ENCODE peak calls at places on chromosomes 3 and 15, in seven cellular contexts. P is BE2C, B is A549, K is fibroblast of pulmonary artery, Y is astrocyte, I is endothelial cell, S is H9. F is an unnamed sample.

GRCh38 chr3:114606336-114606735 is 312.5 kb downstream of the TIGIT start:
- DNase-seq in P (no peak), S (no peak), Y (no peak), K (no peak), B (no peak), I (no peak), F (no peak)

GRCh38 chr3:112351823-112352222 is 18.9 kb downstream of the CD200 start:
- DNase-seq in S (no peak), B (no peak), Y (no peak), P (no peak), I (no peak), K (no peak), F (no peak)

GRCh38 chr3:194870394-194871110 is 184.9 kb downstream of the FAM43A start:
- DNase-seq in B (no peak), K (peak), S (no peak), P (no peak), I (no peak), Y (peak), F (no peak)

GRCh38 chr3:13839253-13839652 is 40.6 kb downstream of the WNT7A start:
- DNase-seq in I (no peak), Y (no peak), K (no peak), B (no peak), S (no peak), P (no peak), F (no peak)

GRCh38 chr15:39133201-39133600 is 447.7 kb upstream of the THBS1 start:
- DNase-seq in B (peak), S (no peak), Y (peak), I (no peak), K (peak), P (no peak), F (no peak)

GRCh38 chr15:91919014-91919534 is 65.6 kb downstream of the SLCO3A1 start:
- DNase-seq in I (no peak), P (no peak), S (no peak), B (no peak), K (no peak), Y (peak), F (no peak)

GRCh38 chr15:59313703-59314332 is 58.9 kb downstream of the MYO1E start:
- DNase-seq in K (peak), I (no peak), B (peak), P (no peak), S (no peak), Y (peak), F (peak)

GRCh38 chr3:12541625-12542024 is 3.7 kb downstream of the MKRN2OS start:
- DNase-seq in K (peak), P (peak), Y (no peak), S (peak), B (no peak), I (no peak), F (no peak)

GRCh38 chr3:135905058-135905724 is 60.3 kb upstream of the PPP2R3A start:
- DNase-seq in I (no peak), B (no peak), P (no peak), K (peak), S (no peak), Y (no peak), F (no peak)

GRCh38 chr15:85858586-85859375 is 64.1 kb upstream of the KLHL25 start:
- DNase-seq in B (peak), P (peak), K (peak), I (peak), S (peak), Y (peak), F (peak)

GRCh38 chr3:123869165-123869564 is 15.0 kb downstream of the MYLK start:
- DNase-seq in B (no peak), I (no peak), S (no peak), Y (no peak), K (no peak), P (no peak), F (no peak)

DNA sequence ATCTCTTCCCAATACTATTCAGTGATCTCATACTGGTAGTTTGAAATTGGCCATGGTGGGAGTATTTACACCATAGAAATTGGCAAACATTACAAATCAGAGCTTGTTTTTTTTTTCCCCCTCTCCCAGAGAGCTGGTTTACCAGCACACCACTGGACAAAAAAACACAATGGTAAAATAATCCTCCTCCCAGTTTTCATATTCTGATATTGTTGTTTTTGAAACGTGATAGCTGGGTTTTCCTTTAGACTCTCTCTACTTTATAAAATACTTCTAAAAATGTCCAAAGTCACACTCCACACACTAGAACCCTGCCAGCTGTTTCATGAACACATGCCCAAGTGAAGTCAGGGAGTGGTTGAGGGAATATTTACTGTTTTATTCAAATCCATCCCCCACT is 187.5 kb downstream of the DTWD1 start:
- DNase-seq in S (no peak), I (no peak), K (no peak), B (no peak), P (no peak), Y (no peak), F (no peak)
- TF ChIP-seq CTCF in S (no peak), I (no peak), K (no peak), B (no peak), P (no peak), Y (no peak), F (no peak)

DNA sequence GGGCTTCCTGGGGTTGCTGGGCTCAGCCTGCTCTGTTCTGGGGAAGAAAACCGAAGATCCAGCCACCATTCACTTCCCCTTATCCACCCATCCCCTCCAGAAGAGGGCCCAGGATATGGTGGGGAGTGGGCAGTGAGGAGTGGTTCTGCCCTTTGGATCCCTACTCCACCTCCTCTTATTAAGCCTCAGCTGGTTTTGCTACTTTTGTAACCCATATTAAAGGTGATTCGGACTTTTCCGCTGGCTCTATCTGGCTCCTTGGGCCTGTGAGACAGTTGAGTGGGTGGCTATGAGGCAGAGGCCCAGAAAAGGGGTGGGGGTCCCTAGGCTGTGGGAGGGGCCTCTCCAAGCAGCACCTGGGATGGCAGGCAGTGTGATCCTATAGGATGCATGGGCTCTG is 33.8 kb downstream of the NBEAL2 start:
- DNase-seq in B (no peak), I (no peak), K (no peak), S (peak), P (no peak), Y (no peak), F (no peak)
- TF ChIP-seq CTCF in B (no peak), I (no peak), K (no peak), S (no peak), P (no peak), Y (no peak), F (no peak)

GRCh38 chr3:165522371-165522770 is 314.9 kb downstream of the BCHE start:
- DNase-seq in B (no peak), S (no peak), K (no peak), P (no peak), I (no peak), Y (no peak), F (no peak)
- TF ChIP-seq CTCF in B (no peak), S (peak), K (no peak), P (no peak), I (no peak), Y (no peak), F (no peak)

GRCh38 chr3:157088506-157089454 is 71.2 kb downstream of the CCNL1 start:
- DNase-seq in P (peak), Y (peak), I (peak), S (peak), B (peak), K (peak), F (peak)
- TF ChIP-seq CTCF in P (no peak), Y (no peak), I (no peak), S (no peak), B (no peak), K (no peak), F (no peak)

GRCh38 chr3:60001369-60001768 is 951.5 kb upstream of the CFAP20DC start:
- DNase-seq in I (no peak), S (no peak), B (no peak), P (no peak), Y (no peak), K (no peak), F (no peak)
- TF ChIP-seq CTCF in I (no peak), S (no peak), B (no peak), P (no peak), Y (no peak), K (no peak), F (no peak)

F was measured in GM13976.